ENCODE peak calls at places on chromosomes 1 and 21, in seven cellular contexts. T, Y, U, J, V, H and I are unnamed samples.

GRCh38 chr1:211789641-211790464 is 40.7 kb downstream of the LPGAT1 start:
- DNase-seq in T (no peak), Y (no peak), U (no peak), J (no peak), V (no peak), H (no peak), I (no peak)

GRCh38 chr21:30426732-30427131 is 1.0 kb upstream of the KRTAP13-3 start:
- DNase-seq in T (no peak), Y (no peak), U (no peak), J (no peak), V (no peak), H (no peak), I (no peak)

GRCh38 chr1:21764615-21765423 is 18.1 kb downstream of the USP48 start:
- DNase-seq in T (no peak), Y (no peak), U (no peak), J (no peak), V (no peak), H (peak; percentile 68), I (no peak)

GRCh38 chr1:184362876-184363275 is 24.0 kb upstream of the C1orf21 start:
- DNase-seq in T (no peak), Y (no peak), U (no peak), J (no peak), V (no peak), H (no peak), I (no peak)

GRCh38 chr1:225772323-225772768 is 5.3 kb upstream of the SRP9 start:
- DNase-seq in T (peak; percentile 88), Y (peak; percentile 69), U (no peak), J (no peak), V (no peak), H (peak; percentile 62), I (peak; percentile 73)

GRCh38 chr1:3159996-3160395 is 91.0 kb downstream of the PRDM16 start:
- DNase-seq in T (no peak), Y (no peak), U (no peak), J (no peak), V (no peak), H (no peak), I (no peak)

GRCh38 chr1:229860926-229861325 is 206.1 kb upstream of the GALNT2 start:
- DNase-seq in T (no peak), Y (no peak), U (no peak), J (no peak), V (no peak), H (no peak), I (no peak)

GRCh38 chr1:6986281-6986680 is 201.0 kb downstream of the CAMTA1 start:
- DNase-seq in T (no peak), Y (no peak), U (no peak), J (no peak), V (no peak), H (no peak), I (no peak)

GRCh38 chr1:44472614-44473262 is 67.7 kb downstream of the RNF220 start:
- DNase-seq in T (no peak), Y (no peak), U (no peak), J (no peak), V (no peak), H (no peak), I (no peak)

GRCh38 chr1:183029591-183030000 is 6.4 kb downstream of the LAMC1 start:
- DNase-seq in T (no peak), Y (no peak), U (no peak), J (no peak), V (no peak), H (no peak), I (no peak)

GRCh38 chr1:43760745-43761343 is 53.5 kb downstream of the ST3GAL3 start:
- DNase-seq in T (peak; percentile 30), Y (no peak), U (no peak), J (no peak), V (no peak), H (no peak), I (no peak)

GRCh38 chr1:26544156-26544555 is 14.6 kb downstream of the RPS6KA1 start:
- DNase-seq in T (no peak), Y (no peak), U (no peak), J (no peak), V (no peak), H (no peak), I (no peak)

GRCh38 chr1:47686731-47687617 is 249.1 kb downstream of the FOXD2 start:
- DNase-seq in T (no peak), Y (no peak), U (peak; percentile 36), J (no peak), V (no peak), H (no peak), I (no peak)

GRCh38 chr1:227888404-227889046 is 59.2 kb downstream of the WNT9A start:
- DNase-seq in T (no peak), Y (no peak), U (peak; percentile 59), J (no peak), V (no peak), H (no peak), I (no peak)

GRCh38 chr1:1318131-1318652 is 6.3 kb downstream of the INTS11 start:
- DNase-seq in T (no peak), Y (no peak), U (no peak), J (no peak), V (no peak), H (peak; percentile 73), I (no peak)

GRCh38 chr1:39398278-39399010 is 93.0 kb upstream of the BMP8A start:
- DNase-seq in T (peak; percentile 52), Y (no peak), U (peak; percentile 74), J (no peak), V (peak; percentile 28), H (peak; percentile 60), I (no peak)

GRCh38 chr1:185158806-185159205 is 1.8 kb downstream of the SWT1 start:
- DNase-seq in T (no peak), Y (no peak), U (no peak), J (no peak), V (no peak), H (no peak), I (no peak)